ENCODE peak calls at places on chromosomes 13 and 19, in five cellular contexts. U is GM23248; E is endodermal cell; B is neuronal stem cell; M is CD8-positive, alpha-beta memory T cell. Y is an unnamed sample. For H3K9me3 and H3K4me1, the result is how much of the 10 kb centered on the place peaks cover.

GRCh38 chr13:98978280-98978679 is 416 bp upstream of the DOCK9 start:
- DNase-seq in U (peak), M (no peak), B (no peak), E (no peak), Y (no peak)

GRCh38 chr13:31207630-31208549 is 8.1 kb downstream of the B3GLCT start:
- DNase-seq in M (no peak), B (no peak), U (peak), E (no peak), Y (peak)

GRCh38 chr13:19864339-19865309 is 1.2 kb upstream of the ZMYM5 start:
- DNase-seq in M (peak), E (peak), B (peak), U (peak), Y (peak)

GRCh38 chr19:8335343-8336071 is 7.6 kb downstream of the KANK3 start:
- DNase-seq in B (no peak), U (peak), E (peak), M (peak), Y (peak)

GRCh38 chr19:46065486-46065885 is 24.7 kb upstream of the IGFL4 start:
- DNase-seq in E (no peak), U (peak), B (no peak), M (no peak), Y (no peak)

GRCh38 chr13:51557423-51557822 is 26.8 kb upstream of the WDFY2 start:
- DNase-seq in E (no peak), M (no peak), U (no peak), B (no peak), Y (peak)

GRCh38 chr13:24747248-24748151 is 16.5 kb upstream of the RNF17 start:
- DNase-seq in E (peak), M (no peak), U (peak), B (peak), Y (no peak)

GRCh38 chr19:932647-933552 is 7.1 kb downstream of the ARID3A start:
- DNase-seq in B (no peak), U (peak), E (peak), M (peak), Y (peak)

GRCh38 chr13:103605546-103606326 is 539.5 kb upstream of the SLC10A2 start:
- DNase-seq in U (no peak), E (no peak), B (no peak), M (no peak), Y (no peak)

GRCh38 chr19:54415208-54415900 is at the start of gene TTYH1:
- DNase-seq in B (no peak), E (peak), M (peak), U (no peak), Y (peak)

GRCh38 chr19:11377237-11377636 is 2.8 kb downstream of the SWSAP1 start:
- DNase-seq in B (no peak), M (no peak), E (no peak), U (peak), Y (peak)

GRCh38 chr19:15577184-15577771 is 37.7 kb upstream of the CYP4F8 start:
- DNase-seq in E (peak), M (no peak), B (no peak), U (no peak), Y (no peak)
- H3K9me3 ChIP-seq in E (half or more), M (under half), B (under half), U (under half), Y (under half)

GRCh38 chr19:35042056-35042730 is 672 bp downstream of the HPN start:
- DNase-seq in U (no peak), E (no peak), M (no peak), B (no peak), Y (no peak)
- H3K4me1 ChIP-seq in U (under half), E (under half), M (under half), B (under half), Y (under half)

GRCh38 chr19:36409841-36410240 is 8.6 kb downstream of the ZFP82 start:
- DNase-seq in B (no peak), E (no peak), M (no peak), U (no peak), Y (no peak)
- H3K9me3 ChIP-seq in B (half or more), E (half or more), M (under half), U (under half), Y (under half)

GRCh38 chr19:38280030-38280921 is 15.9 kb downstream of the SPINT2 start:
- DNase-seq in B (no peak), M (no peak), E (no peak), U (no peak), Y (no peak)
- H3K4me1 ChIP-seq in B (under half), M (under half), E (under half), U (under half), Y (under half)

Y was measured in osteoblast.